ENCODE peak calls at places on chromosomes 16 and 17, in nine cellular contexts. One of them, this sample, is unnamed.

GRCh38 chr16:12262454-12263180 is 286.1 kb downstream of the SNX29 start:
- DNase-seq in H7: no peak
- DNase-seq in heart left ventricle: no peak
- DNase-seq in GM23248: peak
- DNase-seq in effector memory CD4-positive, alpha-beta T cell: no peak
- DNase-seq in SK-N-MC: no peak
- DNase-seq in activated gamma-delta T cell treated with Interleukin-2 at 50 U/mL for 16 hours: no peak
- DNase-seq in NCI-H2081: no peak
- DNase-seq in H54: no peak
- DNase-seq in this sample: no peak

GRCh38 chr17:11140028-11140427 is 101.0 kb upstream of the SHISA6 start:
- DNase-seq in H7: no peak
- DNase-seq in heart left ventricle: peak
- DNase-seq in GM23248: no peak
- DNase-seq in effector memory CD4-positive, alpha-beta T cell: no peak
- DNase-seq in SK-N-MC: no peak
- DNase-seq in activated gamma-delta T cell treated with Interleukin-2 at 50 U/mL for 16 hours: no peak
- DNase-seq in NCI-H2081: no peak
- DNase-seq in H54: no peak
- DNase-seq in this sample: no peak

GRCh38 chr16:89194340-89195311 is 5.7 kb downstream of the SLC22A31 start:
- DNase-seq in H7: peak
- DNase-seq in heart left ventricle: no peak
- DNase-seq in GM23248: no peak
- DNase-seq in effector memory CD4-positive, alpha-beta T cell: no peak
- DNase-seq in SK-N-MC: no peak
- DNase-seq in activated gamma-delta T cell treated with Interleukin-2 at 50 U/mL for 16 hours: no peak
- DNase-seq in NCI-H2081: no peak
- DNase-seq in H54: no peak
- DNase-seq in this sample: no peak

GRCh38 chr17:72602517-72603345 is 481.9 kb downstream of the SOX9 start:
- DNase-seq in H7: peak
- DNase-seq in heart left ventricle: no peak
- DNase-seq in GM23248: peak
- DNase-seq in effector memory CD4-positive, alpha-beta T cell: no peak
- DNase-seq in SK-N-MC: no peak
- DNase-seq in activated gamma-delta T cell treated with Interleukin-2 at 50 U/mL for 16 hours: no peak
- DNase-seq in NCI-H2081: no peak
- DNase-seq in H54: peak
- DNase-seq in this sample: no peak

GRCh38 chr17:36068524-36068923 is 4.5 kb downstream of the CCL18 start:
- DNase-seq in H7: no peak
- DNase-seq in heart left ventricle: no peak
- DNase-seq in GM23248: no peak
- DNase-seq in effector memory CD4-positive, alpha-beta T cell: no peak
- DNase-seq in SK-N-MC: no peak
- DNase-seq in activated gamma-delta T cell treated with Interleukin-2 at 50 U/mL for 16 hours: no peak
- DNase-seq in NCI-H2081: no peak
- DNase-seq in H54: no peak
- DNase-seq in this sample: no peak

GRCh38 chr17:46764709-46765401 is 53.6 kb downstream of the WNT3 start:
- DNase-seq in H7: peak
- DNase-seq in heart left ventricle: peak
- DNase-seq in GM23248: peak
- DNase-seq in effector memory CD4-positive, alpha-beta T cell: no peak
- DNase-seq in SK-N-MC: no peak
- DNase-seq in activated gamma-delta T cell treated with Interleukin-2 at 50 U/mL for 16 hours: no peak
- DNase-seq in NCI-H2081: peak
- DNase-seq in H54: peak
- DNase-seq in this sample: no peak

GRCh38 chr16:88131256-88131655 is 180.0 kb downstream of the BANP start:
- DNase-seq in H7: no peak
- DNase-seq in heart left ventricle: no peak
- DNase-seq in GM23248: no peak
- DNase-seq in effector memory CD4-positive, alpha-beta T cell: no peak
- DNase-seq in SK-N-MC: no peak
- DNase-seq in activated gamma-delta T cell treated with Interleukin-2 at 50 U/mL for 16 hours: no peak
- DNase-seq in NCI-H2081: no peak
- DNase-seq in H54: no peak
- DNase-seq in this sample: no peak

GRCh38 chr16:4682616-4683254 is 10.6 kb upstream of the NUDT16L1 start:
- DNase-seq in H7: peak
- DNase-seq in heart left ventricle: no peak
- DNase-seq in GM23248: peak
- DNase-seq in effector memory CD4-positive, alpha-beta T cell: no peak
- DNase-seq in SK-N-MC: no peak
- DNase-seq in activated gamma-delta T cell treated with Interleukin-2 at 50 U/mL for 16 hours: no peak
- DNase-seq in NCI-H2081: no peak
- DNase-seq in H54: no peak
- DNase-seq in this sample: peak

GRCh38 chr17:40463122-40463550 is 19.9 kb downstream of the IGFBP4 start:
- DNase-seq in H7: peak
- DNase-seq in heart left ventricle: no peak
- DNase-seq in GM23248: peak
- DNase-seq in effector memory CD4-positive, alpha-beta T cell: no peak
- DNase-seq in SK-N-MC: no peak
- DNase-seq in activated gamma-delta T cell treated with Interleukin-2 at 50 U/mL for 16 hours: no peak
- DNase-seq in NCI-H2081: no peak
- DNase-seq in H54: no peak
- DNase-seq in this sample: no peak

GRCh38 chr17:37373530-37374159 is 2.1 kb upstream of the C17orf78 start:
- DNase-seq in H7: peak
- DNase-seq in heart left ventricle: peak
- DNase-seq in GM23248: peak
- DNase-seq in effector memory CD4-positive, alpha-beta T cell: peak
- DNase-seq in SK-N-MC: peak
- DNase-seq in activated gamma-delta T cell treated with Interleukin-2 at 50 U/mL for 16 hours: peak
- DNase-seq in NCI-H2081: peak
- DNase-seq in H54: peak
- DNase-seq in this sample: peak